ENCODE peak calls at places on chromosomes 11 and 22, in four cellular contexts. N, E, Y and X are unnamed samples.

GRCh38 chr22:36239150-36239400 is 252 bp downstream of the APOL2 start:
- DNase-seq in N (no peak), E (no peak), Y (peak), X (no peak)

GRCh38 chr11:128625766-128626165 is 38.4 kb upstream of the ETS1 start:
- DNase-seq in N (no peak), E (no peak), Y (no peak), X (no peak)

GRCh38 chr22:39612811-39613548 is 42.4 kb downstream of the CACNA1I start:
- DNase-seq in N (no peak), E (no peak), Y (no peak), X (no peak)

GRCh38 chr11:114340311-114341131 is 44.3 kb downstream of the NNMT start:
- DNase-seq in N (peak), E (peak), Y (peak), X (no peak)

GRCh38 chr11:68312780-68313573 is 586 bp downstream of the LRP5 start:
- DNase-seq in N (no peak), E (peak), Y (peak), X (no peak)

GRCh38 chr22:37244922-37245722 is 1.1 kb upstream of the RAC2 start:
- DNase-seq in N (no peak), E (no peak), Y (no peak), X (no peak)

GRCh38 chr11:66639066-66639813 is 737 bp downstream of the RBM4 start:
- DNase-seq in N (peak), E (peak), Y (no peak), X (no peak)

GRCh38 chr22:19097518-19097917 is 24.7 kb downstream of the DGCR2 start:
- DNase-seq in N (no peak), E (no peak), Y (no peak), X (no peak)

GRCh38 chr11:40380871-40381270 is 1078.6 kb downstream of the LRRC4C start:
- DNase-seq in N (no peak), E (no peak), Y (no peak), X (no peak)

GRCh38 chr11:26914968-26915367 is 78.9 kb upstream of the FIBIN start:
- DNase-seq in N (no peak), E (no peak), Y (no peak), X (no peak)

GRCh38 chr11:15941206-15941770 is 415.1 kb downstream of the SOX6 start:
- DNase-seq in N (no peak), E (peak), Y (peak), X (no peak)

GRCh38 chr11:81892770-81893635 is 840.7 kb downstream of the FAM181B start:
- DNase-seq in N (no peak), E (no peak), Y (no peak), X (no peak)

GRCh38 chr11:126163779-126164178 is 47.7 kb downstream of the RPUSD4 start:
- DNase-seq in N (peak), E (no peak), Y (no peak), X (no peak)

GRCh38 chr22:22450343-22450839 is 58.2 kb downstream of the ZNF280B start:
- DNase-seq in N (no peak), E (no peak), Y (no peak), X (no peak)

GRCh38 chr22:46081831-46082210 is 68.5 kb upstream of the PPARA start:
- DNase-seq in N (no peak), E (peak), Y (no peak), X (no peak)

GRCh38 chr11:113114452-113115027 is 153.3 kb downstream of the NCAM1 start:
- DNase-seq in N (peak), E (peak), Y (peak), X (no peak)

GRCh38 chr11:69941546-69942332 is 122.5 kb upstream of the FGF3 start:
- DNase-seq in N (no peak), E (no peak), Y (no peak), X (no peak)

GRCh38 chr22:22235564-22235963 is 9.0 kb upstream of the VPREB1 start:
- DNase-seq in N (peak), E (no peak), Y (peak), X (no peak)

GRCh38 chr11:36288442-36289225 is 590 bp downstream of the COMMD9 start:
- DNase-seq in N (no peak), E (no peak), Y (peak), X (no peak)

GRCh38 chr22:43176090-43176489 is 10.8 kb downstream of the TTLL12 start:
- DNase-seq in N (peak), E (no peak), Y (no peak), X (no peak)